ENCODE peak calls at places on chromosomes 2 and 18, in six cellular contexts. B is foreskin melanocyte; V is stimulated activated CD4-positive, alpha-beta T cell treated with anti-CD3 and anti-CD28 coated beads, Interleukin-12 subunit alpha, Interleukin-12 subunit beta, amount 100 ng/mL, for 4 hours; H is iPS DF 19.7; Q is heart right ventricle; C is T-cell. U is an unnamed sample.

GRCh38 chr2:105977212-105977611 is 216.9 kb downstream of the UXS1 start:
- DNase-seq in H (no peak), V (peak; percentile 13), C (no peak), Q (no peak), B (no peak), U (no peak)

GRCh38 chr2:112938904-112939303 is 27.9 kb downstream of the IL37 start:
- DNase-seq in Q (no peak), H (no peak), C (no peak), B (no peak), V (no peak), U (no peak)

GRCh38 chr2:112821142-112821541 is 15.4 kb downstream of the IL1B start:
- DNase-seq in B (no peak), H (no peak), C (no peak), V (no peak), Q (no peak), U (no peak)

GRCh38 chr2:241002275-241003046 is 4.0 kb downstream of the SNED1 start:
- DNase-seq in C (no peak), H (no peak), V (no peak), Q (no peak), B (no peak), U (no peak)

GRCh38 chr2:5022056-5022455 is 670.1 kb upstream of the SOX11 start:
- DNase-seq in V (no peak), C (no peak), H (no peak), Q (no peak), B (no peak), U (no peak)

GRCh38 chr18:41526046-41526445 is 429.0 kb upstream of the PIK3C3 start:
- DNase-seq in V (no peak), Q (no peak), H (no peak), B (no peak), C (no peak), U (no peak)

GRCh38 chr18:22136395-22136794 is 33.0 kb upstream of the GATA6 start:
- DNase-seq in B (no peak), C (no peak), H (no peak), V (no peak), Q (no peak), U (peak; percentile 73)

GRCh38 chr2:182283512-182283911 is 143.3 kb downstream of the PDE1A start:
- DNase-seq in B (peak; percentile 59), V (no peak), C (no peak), H (no peak), Q (no peak), U (no peak)

GRCh38 chr2:54936766-54937165 is 113.5 kb downstream of the RTN4 start:
- DNase-seq in H (no peak), B (no peak), Q (no peak), V (no peak), C (no peak), U (peak; percentile 1)

GRCh38 chr2:112836695-112837117 is at the start of gene IL1B:
- DNase-seq in V (no peak), Q (no peak), B (no peak), C (no peak), H (no peak), U (no peak)

GRCh38 chr2:200092235-200092634 is 136.9 kb downstream of the MAIP1 start:
- DNase-seq in V (no peak), H (no peak), C (no peak), Q (no peak), B (no peak), U (no peak)

GRCh38 chr2:46315103-46315890 is 18.1 kb downstream of the EPAS1 start:
- DNase-seq in Q (peak; percentile 88), B (no peak), C (no peak), V (no peak), H (no peak), U (peak; percentile 33)

GRCh38 chr2:140308706-140309105 is 1528.5 kb upstream of the NXPH2 start:
- DNase-seq in V (no peak), H (no peak), Q (no peak), C (no peak), B (peak; percentile 2), U (no peak)

GRCh38 chr18:14978962-14979535 is 231.1 kb downstream of the ANKRD30B start:
- DNase-seq in C (no peak), B (peak; percentile 11), H (peak; percentile 54), V (peak; percentile 11), Q (no peak), U (no peak)

GRCh38 chr2:179877601-179878364 is 16.4 kb upstream of the ZNF385B start:
- DNase-seq in B (no peak), V (no peak), C (no peak), Q (no peak), H (no peak), U (no peak)

GRCh38 chr2:231051116-231051515 is 5.6 kb upstream of the PSMD1 start:
- DNase-seq in Q (no peak), H (no peak), B (no peak), V (no peak), C (no peak), U (no peak)

GRCh38 chr2:171670655-171671054 is 16.6 kb upstream of the DYNC1I2 start:
- DNase-seq in H (no peak), B (no peak), C (no peak), Q (no peak), V (no peak), U (no peak)

GRCh38 chr2:203720011-203720410 is 13.6 kb downstream of the CD28 start:
- DNase-seq in V (no peak), Q (no peak), B (no peak), H (no peak), C (peak; percentile 59), U (no peak)

GRCh38 chr2:180307096-180307495 is 300.0 kb upstream of the CWC22 start:
- DNase-seq in B (no peak), C (no peak), V (no peak), H (no peak), Q (no peak), U (no peak)

GRCh38 chr2:146108993-146109392 is 1589.1 kb upstream of the ZEB2 start:
- DNase-seq in B (no peak), V (no peak), H (no peak), Q (no peak), C (no peak), U (no peak)

GRCh38 chr2:5440147-5440546 is 252.0 kb upstream of the SOX11 start:
- DNase-seq in B (no peak), V (no peak), Q (no peak), H (no peak), C (no peak), U (no peak)

GRCh38 chr2:233235977-233236376 is 15.5 kb upstream of the ATG16L1 start:
- DNase-seq in C (no peak), H (no peak), V (no peak), B (no peak), Q (no peak), U (no peak)

GRCh38 chr18:32674491-32674890 is 98.3 kb downstream of the KLHL14 start:
- DNase-seq in H (no peak), C (no peak), B (no peak), V (no peak), Q (no peak), U (peak; percentile 16)

GRCh38 chr2:229974271-229974670 is 52.0 kb downstream of the FBXO36 start:
- DNase-seq in V (no peak), B (no peak), Q (no peak), H (no peak), C (no peak), U (no peak)

GRCh38 chr18:46555724-46556123 is 101.3 kb downstream of the LOXHD1 start:
- DNase-seq in B (peak; percentile 1), H (no peak), C (no peak), V (no peak), Q (peak; percentile 36), U (no peak)

GRCh38 chr2:76268928-76269327 is 558.2 kb upstream of the GCFC2 start:
- DNase-seq in B (peak; percentile 37), V (no peak), H (no peak), Q (no peak), C (no peak), U (no peak)

GRCh38 chr2:157304811-157305712 is 20.6 kb downstream of the ERMN start:
- DNase-seq in C (no peak), Q (no peak), V (no peak), H (no peak), B (no peak), U (no peak)

GRCh38 chr2:144256996-144257707 is 262.8 kb downstream of the ZEB2 start:
- DNase-seq in H (no peak), Q (no peak), C (no peak), V (no peak), B (no peak), U (no peak)

GRCh38 chr2:199979841-199980628 is 24.7 kb downstream of the MAIP1 start:
- DNase-seq in Q (peak; percentile 84), V (peak; percentile 87), C (peak; percentile 72), H (no peak), B (peak; percentile 80), U (peak; percentile 15)

GRCh38 chr18:73980289-73980979 is 167.2 kb downstream of the FBXO15 start:
- DNase-seq in V (no peak), H (no peak), C (no peak), B (no peak), Q (no peak), U (no peak)

GRCh38 chr2:128449226-128450061 is 130.8 kb upstream of the HS6ST1 start:
- DNase-seq in C (no peak), H (no peak), B (no peak), V (no peak), Q (no peak), U (no peak)

GRCh38 chr2:26770986-26771586 is 7.0 kb downstream of the SLC35F6 start:
- DNase-seq in H (no peak), V (no peak), Q (peak; percentile 71), C (no peak), B (peak; percentile 71), U (peak; percentile 51)

GRCh38 chr2:144348846-144349245 is 171.1 kb downstream of the ZEB2 start:
- DNase-seq in V (no peak), B (no peak), H (no peak), Q (no peak), C (no peak), U (no peak)

U was measured in NCI-H2029.